ENCODE peak calls at places on chromosome 5, in nine cellular contexts. G, H, R, C, J, I, O, M and V are unnamed samples. For H3K36me3, the result is how much of the 10 kb centered on the place peaks cover.

GRCh38 chr5:103571730-103572129 is 9.1 kb upstream of the NUDT12 start:
- DNase-seq in G (no peak), H (no peak), R (no peak), C (no peak), J (no peak), I (no peak), O (no peak), M (no peak), V (no peak)

GRCh38 chr5:134510970-134511795 is 14.3 kb upstream of the JADE2 start:
- DNase-seq in G (peak), H (no peak), R (no peak), C (no peak), J (no peak), I (no peak), O (peak), M (no peak), V (no peak)

GRCh38 chr5:170313344-170313743 is 15.8 kb upstream of the LCP2 start:
- DNase-seq in G (no peak), H (no peak), R (no peak), C (no peak), J (no peak), I (no peak), O (no peak), M (no peak), V (peak)

GRCh38 chr5:153445875-153446567 is 44.4 kb upstream of the GRIA1 start:
- DNase-seq in G (peak), H (peak), R (no peak), C (no peak), J (no peak), I (no peak), O (no peak), M (peak), V (no peak)

GRCh38 chr5:113219695-113220094 is 215.1 kb downstream of the TSSK1B start:
- DNase-seq in G (no peak), H (no peak), R (no peak), C (no peak), J (no peak), I (no peak), O (no peak), M (no peak), V (no peak)

GRCh38 chr5:143008809-143009521 is 238.8 kb downstream of the ARHGAP26 start:
- DNase-seq in G (no peak), H (no peak), R (peak), C (no peak), J (no peak), I (no peak), O (no peak), M (peak), V (peak)

GRCh38 chr5:114055318-114055788 is 306.5 kb upstream of the KCNN2 start:
- DNase-seq in G (peak), H (no peak), R (no peak), C (peak), J (peak), I (no peak), O (peak), M (peak), V (no peak)

GRCh38 chr5:76579166-76579765 is 43.9 kb downstream of the F2RL2 start:
- DNase-seq in G (no peak), H (no peak), R (no peak), C (no peak), J (no peak), I (no peak), O (no peak), M (no peak), V (no peak)

GRCh38 chr5:73189816-73190451 is 16.9 kb downstream of the TMEM174 start:
- DNase-seq in G (no peak), H (no peak), R (no peak), C (no peak), J (no peak), I (no peak), O (no peak), M (no peak), V (no peak)

GRCh38 chr5:60354322-60354721 is 345.6 kb downstream of the DEPDC1B start:
- DNase-seq in G (no peak), H (no peak), R (no peak), C (no peak), J (no peak), I (no peak), O (no peak), M (no peak), V (no peak)

GRCh38 chr5:6805835-6806234 is 92.6 kb downstream of the TENT4A start:
- DNase-seq in G (no peak), H (no peak), R (no peak), C (no peak), J (no peak), I (no peak), O (no peak), M (no peak), V (no peak)

GRCh38 chr5:93055971-93056370 is 525.0 kb downstream of the NR2F1-AS1 start:
- DNase-seq in G (no peak), H (no peak), R (no peak), C (no peak), J (no peak), I (no peak), O (no peak), M (no peak), V (no peak)

GRCh38 chr5:167964529-167964928 is 326.9 kb upstream of the WWC1 start:
- DNase-seq in G (no peak), H (no peak), R (no peak), C (no peak), J (no peak), I (no peak), O (no peak), M (no peak), V (no peak)

GRCh38 chr5:146561711-146562110 is 45.7 kb upstream of the GPR151 start:
- DNase-seq in G (no peak), H (no peak), R (no peak), C (no peak), J (no peak), I (no peak), O (no peak), M (no peak), V (no peak)

GRCh38 chr5:89213584-89213983 is 330.6 kb upstream of the MEF2C start:
- DNase-seq in G (no peak), H (no peak), R (no peak), C (no peak), J (no peak), I (no peak), O (no peak), M (peak), V (no peak)

GRCh38 chr5:131196331-131196730 is 25.6 kb downstream of the LYRM7 start:
- DNase-seq in G (no peak), H (no peak), R (no peak), C (no peak), J (no peak), I (no peak), O (no peak), M (no peak), V (no peak)

GRCh38 chr5:43041669-43042175 is 1.6 kb upstream of the ANXA2R start:
- DNase-seq in G (peak), H (peak), R (no peak), C (no peak), J (peak), I (no peak), O (no peak), M (peak), V (no peak)

GRCh38 chr5:2912741-2913140 is 161.3 kb upstream of the IRX2 start:
- DNase-seq in G (no peak), H (no peak), R (no peak), C (no peak), J (no peak), I (no peak), O (no peak), M (no peak), V (no peak)

GRCh38 chr5:17709011-17709710 is 74.9 kb downstream of the TAF11L14 start:
- DNase-seq in G (no peak), H (no peak), R (no peak), C (no peak), J (no peak), I (no peak), O (no peak), M (no peak), V (no peak)

GRCh38 chr5:9529513-9529912 is 16.4 kb downstream of the SEMA5A start:
- DNase-seq in G (no peak), H (no peak), R (no peak), C (no peak), J (no peak), I (no peak), O (no peak), M (no peak), V (no peak)

GRCh38 chr5:75012748-75013147 is 39.6 kb downstream of the GCNT4 start:
- DNase-seq in G (no peak), H (no peak), R (no peak), C (no peak), J (no peak), I (no peak), O (no peak), M (no peak), V (no peak)

GRCh38 chr5:13771011-13771571 is 173.4 kb downstream of the DNAH5 start:
- DNase-seq in G (no peak), H (no peak), R (no peak), C (no peak), J (no peak), I (no peak), O (no peak), M (no peak), V (no peak)

GRCh38 chr5:28808967-28809810 is 1770.8 kb upstream of the CDH9 start:
- DNase-seq in G (no peak), H (no peak), R (no peak), C (peak), J (no peak), I (peak), O (no peak), M (no peak), V (peak)

GRCh38 chr5:25568989-25569625 is 924.3 kb upstream of the CDH10 start:
- DNase-seq in G (no peak), H (no peak), R (no peak), C (no peak), J (no peak), I (no peak), O (no peak), M (no peak), V (no peak)

GRCh38 chr5:162703914-162704313 is 636.3 kb downstream of the GABRG2 start:
- DNase-seq in G (no peak), H (no peak), R (no peak), C (no peak), J (no peak), I (no peak), O (no peak), M (no peak), V (no peak)

GRCh38 chr5:144368556-144368955 is 197.9 kb downstream of the KCTD16 start:
- DNase-seq in G (no peak), H (no peak), R (no peak), C (no peak), J (no peak), I (no peak), O (no peak), M (no peak), V (no peak)

GRCh38 chr5:87900419-87900818 is 368.2 kb downstream of the TMEM161B start:
- DNase-seq in G (no peak), H (no peak), R (no peak), C (no peak), J (no peak), I (no peak), O (no peak), M (no peak), V (no peak)

GRCh38 chr5:66518753-66519152 is 77.4 kb upstream of the MAST4 start:
- DNase-seq in G (no peak), H (no peak), R (no peak), C (no peak), J (no peak), I (no peak), O (no peak), M (no peak), V (no peak)

GRCh38 chr5:113122053-113122452 is 145.5 kb downstream of the DCP2 start:
- DNase-seq in G (no peak), H (no peak), R (no peak), C (no peak), J (peak), I (peak), O (no peak), M (no peak), V (no peak)

GRCh38 chr5:9479361-9479760 is 66.5 kb downstream of the SEMA5A start:
- DNase-seq in G (no peak), H (no peak), R (no peak), C (no peak), J (no peak), I (no peak), O (no peak), M (no peak), V (no peak)

GRCh38 chr5:135564305-135564704 is 14.5 kb downstream of the CXCL14 start:
- DNase-seq in G (no peak), H (no peak), R (no peak), C (no peak), J (no peak), I (no peak), O (no peak), M (no peak), V (no peak)

GRCh38 chr5:83925952-83926351 is 205.3 kb upstream of the HAPLN1 start:
- DNase-seq in G (no peak), H (no peak), R (no peak), C (no peak), J (no peak), I (no peak), O (no peak), M (no peak), V (no peak)

GRCh38 chr5:72818866-72819534 is 2.5 kb downstream of the TNPO1 start:
- DNase-seq in G (peak), H (peak), R (peak), C (peak), J (peak), I (peak), O (peak), M (peak), V (peak)

GRCh38 chr5:87150630-87151029 is 117.1 kb upstream of the RASA1 start:
- DNase-seq in G (no peak), H (no peak), R (no peak), C (no peak), J (no peak), I (no peak), O (no peak), M (no peak), V (no peak)

GRCh38 chr5:109880907-109881685 is 191.4 kb downstream of the MAN2A1 start:
- DNase-seq in G (no peak), H (no peak), R (no peak), C (no peak), J (no peak), I (no peak), O (no peak), M (no peak), V (no peak)

GRCh38 chr5:60687927-60688720 is 11.8 kb downstream of the DEPDC1B start:
- DNase-seq in G (no peak), H (no peak), R (no peak), C (no peak), J (no peak), I (no peak), O (no peak), M (no peak), V (no peak)

GRCh38 chr5:55308254-55308836 is 556 bp downstream of the MTREX start:
- DNase-seq in G (no peak), H (no peak), R (peak), C (no peak), J (no peak), I (no peak), O (no peak), M (peak), V (no peak)

GRCh38 chr5:170069512-170069911 is 36.2 kb upstream of the FOXI1 start:
- DNase-seq in G (no peak), H (no peak), R (no peak), C (no peak), J (peak), I (no peak), O (no peak), M (no peak), V (no peak)

GRCh38 chr5:43702815-43703214 is 99.8 kb downstream of the NNT start:
- DNase-seq in G (no peak), H (no peak), R (no peak), C (no peak), J (no peak), I (no peak), O (no peak), M (no peak), V (no peak)

GRCh38 chr5:14185336-14186131 is 42.4 kb downstream of the TRIO start:
- DNase-seq in G (no peak), H (no peak), R (no peak), C (peak), J (no peak), I (no peak), O (no peak), M (no peak), V (no peak)

DNA sequence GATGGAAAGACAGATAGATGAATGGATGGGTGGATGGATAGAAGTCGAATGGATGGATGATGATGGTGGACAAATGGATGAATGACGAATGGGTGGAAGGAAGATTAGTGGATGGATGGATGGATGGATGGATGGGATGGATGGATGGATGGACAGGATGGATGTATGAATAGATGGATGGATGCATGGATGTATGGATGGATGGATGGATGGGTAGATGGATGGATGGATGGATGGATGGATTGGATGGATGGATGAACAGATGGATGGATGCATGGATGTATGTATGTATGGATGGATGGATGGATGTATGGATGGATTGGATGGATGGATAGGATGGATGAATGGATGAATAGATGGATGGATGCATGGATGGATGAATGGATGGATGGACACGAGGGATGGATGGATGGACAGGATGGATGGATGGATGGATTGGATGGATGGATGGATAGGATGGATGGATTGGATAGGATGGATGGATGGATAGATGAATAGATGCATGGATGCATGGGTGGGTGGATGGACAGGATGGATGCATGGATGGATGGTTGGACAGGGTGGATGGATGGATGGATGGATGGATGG is 52.4 kb downstream of the DUSP1 start:
- DNase-seq in G (no peak), H (no peak), R (no peak), C (no peak), J (no peak), I (no peak), O (no peak), M (no peak), V (no peak)
- H3K4me3 ChIP-seq in G (no peak), H (no peak), R (no peak), C (no peak), J (no peak), I (no peak), O (no peak), M (no peak), V (no peak)

GRCh38 chr5:133017964-133018363 is 8.4 kb downstream of the ZCCHC10 start:
- DNase-seq in G (no peak), H (no peak), R (no peak), C (no peak), J (no peak), I (no peak), O (no peak), M (no peak), V (no peak)
- H3K36me3 ChIP-seq in G (under half), H (under half), R (under half), C (under half), J (under half), I (under half), O (under half), M (under half), V (under half)

DNA sequence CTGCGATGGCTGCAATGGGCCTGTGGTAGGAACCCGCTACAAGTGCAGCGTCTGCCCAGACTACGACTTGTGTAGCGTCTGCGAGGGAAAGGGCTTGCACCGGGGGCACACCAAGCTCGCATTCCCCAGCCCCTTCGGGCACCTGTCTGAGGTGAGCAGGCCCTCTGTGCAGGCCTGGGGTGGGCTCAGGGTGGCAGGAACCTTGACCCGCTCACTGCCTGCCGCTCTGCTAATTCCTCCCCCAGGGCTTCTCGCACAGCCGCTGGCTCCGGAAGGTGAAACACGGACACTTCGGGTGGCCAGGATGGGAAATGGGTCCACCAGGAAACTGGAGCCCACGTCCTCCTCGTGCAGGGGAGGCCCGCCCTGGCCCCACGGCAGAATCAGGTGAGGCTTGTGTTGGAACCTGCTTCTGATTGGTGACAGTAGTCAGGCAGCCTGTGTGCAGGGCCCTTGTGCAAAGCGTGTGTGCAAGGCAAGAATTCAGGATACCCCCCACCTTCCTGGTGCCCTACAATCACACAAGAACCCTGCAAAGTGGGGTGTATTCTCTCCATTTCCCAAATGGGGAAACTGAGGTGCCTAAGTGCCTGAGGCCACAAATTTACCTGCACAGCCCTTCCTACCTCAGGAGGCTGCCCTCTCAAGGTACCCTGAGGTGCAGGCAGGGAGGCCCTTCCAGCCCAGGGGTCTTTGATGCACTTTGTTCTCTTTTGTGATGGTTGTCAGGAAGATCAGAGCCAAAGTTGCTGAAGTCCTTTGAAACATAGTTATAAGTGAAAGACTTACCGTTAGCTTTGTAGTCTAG is 3.4 kb downstream of the SQSTM1 start:
- DNase-seq in G (no peak), H (no peak), R (no peak), C (peak), J (peak), I (no peak), O (no peak), M (no peak), V (no peak)
- H3K4me3 ChIP-seq in G (no peak), H (no peak), R (no peak), C (peak), J (peak), I (peak), O (no peak), M (no peak), V (no peak)

GRCh38 chr5:160757194-160757593 is 94.8 kb downstream of the ATP10B start:
- DNase-seq in G (no peak), H (no peak), R (no peak), C (no peak), J (no peak), I (no peak), O (no peak), M (no peak), V (no peak)

GRCh38 chr5:160760008-160760407 is 92.0 kb downstream of the ATP10B start:
- DNase-seq in G (no peak), H (no peak), R (no peak), C (no peak), J (no peak), I (no peak), O (no peak), M (no peak), V (no peak)
- H3K36me3 ChIP-seq in G (under half), H (under half), R (under half), C (under half), J (under half), I (under half), O (under half), M (under half), V (under half)

DNA sequence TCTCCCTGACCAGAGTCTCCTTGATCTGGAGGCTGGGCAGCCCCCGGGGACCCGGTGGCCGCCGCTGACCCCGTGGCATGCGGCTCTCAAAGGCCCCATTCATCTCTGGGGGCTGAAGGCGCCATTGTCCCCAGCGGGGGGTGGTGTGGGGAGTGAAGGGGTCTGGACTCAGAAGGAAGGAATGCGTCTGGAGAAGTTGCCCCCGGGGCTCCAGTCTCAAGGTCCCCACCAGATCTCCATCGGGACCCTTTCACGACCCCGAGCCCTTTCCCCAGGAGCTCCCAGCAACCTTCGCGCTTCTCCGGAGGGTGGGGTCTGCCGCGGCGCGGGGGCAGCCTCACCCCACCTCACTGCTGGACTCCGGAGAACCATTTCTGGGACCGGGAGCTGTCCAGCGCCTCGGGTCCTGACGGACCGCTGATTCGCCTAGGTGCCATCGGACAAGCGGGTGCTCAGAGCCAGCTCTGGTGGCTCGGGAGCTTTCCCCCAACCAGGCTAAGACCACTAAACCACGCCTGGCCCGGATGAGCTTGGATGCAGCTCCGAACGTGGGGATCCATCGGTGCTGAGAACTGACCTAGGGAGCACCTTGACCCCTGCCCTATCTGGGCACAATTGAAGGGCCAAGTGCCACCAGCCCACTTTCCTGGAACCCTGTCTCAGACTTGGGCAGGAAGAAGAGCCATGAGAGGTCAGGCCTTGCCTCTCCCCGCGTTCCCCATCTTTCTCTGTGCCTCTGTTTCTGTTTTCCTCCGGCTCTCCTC is 5.2 kb upstream of the PCDH1 start:
- DNase-seq in G (peak), H (no peak), R (no peak), C (peak), J (peak), I (no peak), O (peak), M (no peak), V (no peak)
- H3K4me3 ChIP-seq in G (no peak), H (no peak), R (no peak), C (no peak), J (no peak), I (no peak), O (peak), M (no peak), V (no peak)